ENCODE peak calls at places on chromosome 2, in four cellular contexts. D is neural crest cell; J is AG04450; Q is stimulated activated CD8-positive, alpha-beta memory T cell treated with anti-CD3 and anti-CD28 coated beads, Interleukin-15, amount 100 ng/mL, for 24 hours. W is an unnamed sample.
A peak's percentile ranks its signal among the peaks of the same experiment; 100 is the strongest.

GRCh38 chr2:174859563-174860169 is 95.4 kb upstream of the CHRNA1 start:
- DNase-seq in D (no peak), J (no peak), Q (no peak), W (no peak)

GRCh38 chr2:65164379-65165023 is 34.6 kb upstream of the RAB1A start:
- DNase-seq in D (no peak), J (no peak), Q (no peak), W (no peak)

GRCh38 chr2:151049746-151050145 is 211.9 kb downstream of the RBM43 start:
- DNase-seq in D (no peak), J (no peak), Q (no peak), W (no peak)

GRCh38 chr2:37037771-37038170 is 46.4 kb downstream of the HEATR5B start:
- DNase-seq in D (no peak), J (no peak), Q (no peak), W (no peak)

GRCh38 chr2:142933916-142934315 is 56.5 kb downstream of the KYNU start:
- DNase-seq in D (no peak), J (no peak), Q (no peak), W (no peak)

GRCh38 chr2:12087671-12088380 is 341.4 kb downstream of the LPIN1 start:
- DNase-seq in D (no peak), J (no peak), Q (no peak), W (no peak)

GRCh38 chr2:184765048-184765881 is 166.9 kb downstream of the ZNF804A start:
- DNase-seq in D (no peak), J (no peak), Q (no peak), W (no peak)

GRCh38 chr2:142472382-142472781 is 341.6 kb upstream of the LRP1B start:
- DNase-seq in D (no peak), J (no peak), Q (no peak), W (no peak)

GRCh38 chr2:189702071-189702470 is 27.6 kb downstream of the ANKAR start:
- DNase-seq in D (no peak), J (no peak), Q (no peak), W (no peak)

GRCh38 chr2:186274936-186275575 is 211.0 kb upstream of the ZC3H15 start:
- DNase-seq in D (no peak), J (peak; percentile 34), Q (no peak), W (no peak)

GRCh38 chr2:216680951-216681629 is 14.3 kb downstream of the IGFBP5 start:
- DNase-seq in D (no peak), J (no peak), Q (no peak), W (no peak)

W was measured in ecto neural progenitor cell.